ENCODE peak calls at places on chromosome 11, in seven cellular contexts. One of them, this sample, is unnamed.

GRCh38 chr11:134743809-134744195 is 331.8 kb upstream of the B3GAT1 start:
- DNase-seq in GM12878: no peak
- DNase-seq in neuronal stem cell: no peak
- DNase-seq in aorta: no peak
- DNase-seq in ovary: no peak
- DNase-seq in endothelial cell of umbilical vein: no peak
- DNase-seq in uterus: no peak
- DNase-seq in this sample: no peak

GRCh38 chr11:19679952-19680823 is 32.4 kb upstream of the NAV2 start:
- DNase-seq in GM12878: no peak
- DNase-seq in neuronal stem cell: no peak
- DNase-seq in aorta: peak; percentile 95
- DNase-seq in ovary: peak; percentile 77
- DNase-seq in endothelial cell of umbilical vein: peak; percentile 98
- DNase-seq in uterus: peak; percentile 87
- DNase-seq in this sample: peak; percentile 87

GRCh38 chr11:132853886-132854285 is 678.4 kb downstream of the OPCML start:
- DNase-seq in GM12878: no peak
- DNase-seq in neuronal stem cell: no peak
- DNase-seq in aorta: no peak
- DNase-seq in ovary: no peak
- DNase-seq in endothelial cell of umbilical vein: no peak
- DNase-seq in uterus: no peak
- DNase-seq in this sample: no peak

GRCh38 chr11:63814383-63814736 is 1.1 kb downstream of the SPINDOC start:
- DNase-seq in GM12878: no peak
- DNase-seq in neuronal stem cell: no peak
- DNase-seq in aorta: no peak
- DNase-seq in ovary: no peak
- DNase-seq in endothelial cell of umbilical vein: peak; percentile 25
- DNase-seq in uterus: no peak
- DNase-seq in this sample: no peak

GRCh38 chr11:80417681-80418080 is 976.9 kb upstream of the TENM4 start:
- DNase-seq in GM12878: no peak
- DNase-seq in neuronal stem cell: no peak
- DNase-seq in aorta: no peak
- DNase-seq in ovary: no peak
- DNase-seq in endothelial cell of umbilical vein: no peak
- DNase-seq in uterus: no peak
- DNase-seq in this sample: no peak

GRCh38 chr11:23403210-23404185 is 543.2 kb upstream of the CCDC179 start:
- DNase-seq in GM12878: no peak
- DNase-seq in neuronal stem cell: no peak
- DNase-seq in aorta: no peak
- DNase-seq in ovary: no peak
- DNase-seq in endothelial cell of umbilical vein: no peak
- DNase-seq in uterus: no peak
- DNase-seq in this sample: no peak

GRCh38 chr11:64297722-64298358 is 2.3 kb upstream of the CATSPERZ start:
- DNase-seq in GM12878: no peak
- DNase-seq in neuronal stem cell: no peak
- DNase-seq in aorta: no peak
- DNase-seq in ovary: peak; percentile 27
- DNase-seq in endothelial cell of umbilical vein: no peak
- DNase-seq in uterus: no peak
- DNase-seq in this sample: no peak

GRCh38 chr11:70605846-70606245 is 207.5 kb downstream of the CTTN start:
- DNase-seq in GM12878: no peak
- DNase-seq in neuronal stem cell: no peak
- DNase-seq in aorta: no peak
- DNase-seq in ovary: no peak
- DNase-seq in endothelial cell of umbilical vein: no peak
- DNase-seq in uterus: no peak
- DNase-seq in this sample: no peak

GRCh38 chr11:73359341-73359740 is 16.9 kb upstream of the RELT start:
- DNase-seq in GM12878: no peak
- DNase-seq in neuronal stem cell: no peak
- DNase-seq in aorta: peak; percentile 84
- DNase-seq in ovary: no peak
- DNase-seq in endothelial cell of umbilical vein: no peak
- DNase-seq in uterus: peak; percentile 62
- DNase-seq in this sample: peak; percentile 60

GRCh38 chr11:96101146-96101545 is 177.2 kb upstream of the MTMR2 start:
- DNase-seq in GM12878: no peak
- DNase-seq in neuronal stem cell: no peak
- DNase-seq in aorta: no peak
- DNase-seq in ovary: no peak
- DNase-seq in endothelial cell of umbilical vein: no peak
- DNase-seq in uterus: no peak
- DNase-seq in this sample: no peak
- H3K4me1 ChIP-seq in GM12878: no peaks in the 10 kb centered on the region
- H3K4me1 ChIP-seq in neuronal stem cell: peaks cover 12% of the 10 kb centered on the region
- H3K4me1 ChIP-seq in aorta: peaks cover 9% of the 10 kb centered on the region
- H3K4me1 ChIP-seq in ovary: peaks cover 9% of the 10 kb centered on the region
- H3K4me1 ChIP-seq in endothelial cell of umbilical vein: peaks cover 30% of the 10 kb centered on the region
- H3K4me1 ChIP-seq in uterus: no peaks in the 10 kb centered on the region
- H3K4me1 ChIP-seq in this sample: peaks cover 50% of the 10 kb centered on the region

DNA sequence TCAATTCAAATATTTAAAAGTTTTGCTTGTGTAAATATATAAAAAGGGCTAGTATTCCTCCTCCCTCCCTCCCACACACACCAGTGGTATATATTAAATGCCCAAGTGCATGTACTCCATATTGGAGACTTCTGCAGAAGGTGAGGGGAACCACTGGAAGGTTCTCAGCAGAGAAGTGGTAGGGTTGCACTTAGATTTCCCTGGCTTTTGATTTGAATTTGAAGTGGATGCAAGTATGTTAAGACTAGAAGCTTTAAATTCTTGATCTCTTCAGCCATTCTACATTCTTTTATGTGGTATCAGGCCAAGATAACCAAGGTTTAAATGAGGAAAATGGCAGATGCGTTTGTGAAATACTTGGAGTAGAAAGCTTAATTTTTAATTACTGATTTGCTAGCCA is 43.1 kb downstream of the CEP57 start:
- DNase-seq in GM12878: no peak
- DNase-seq in neuronal stem cell: no peak
- DNase-seq in aorta: no peak
- DNase-seq in ovary: no peak
- DNase-seq in endothelial cell of umbilical vein: no peak
- DNase-seq in uterus: no peak
- DNase-seq in this sample: no peak
- H3K4me1 ChIP-seq in GM12878: no peaks in the 10 kb centered on the region
- H3K4me1 ChIP-seq in neuronal stem cell: no peaks in the 10 kb centered on the region
- H3K4me1 ChIP-seq in aorta: peaks cover 1% of the 10 kb centered on the region
- H3K4me1 ChIP-seq in ovary: no peaks in the 10 kb centered on the region
- H3K4me1 ChIP-seq in endothelial cell of umbilical vein: no peaks in the 10 kb centered on the region
- H3K4me1 ChIP-seq in uterus: no peaks in the 10 kb centered on the region
- H3K4me1 ChIP-seq in this sample: peaks cover 8% of the 10 kb centered on the region

DNA sequence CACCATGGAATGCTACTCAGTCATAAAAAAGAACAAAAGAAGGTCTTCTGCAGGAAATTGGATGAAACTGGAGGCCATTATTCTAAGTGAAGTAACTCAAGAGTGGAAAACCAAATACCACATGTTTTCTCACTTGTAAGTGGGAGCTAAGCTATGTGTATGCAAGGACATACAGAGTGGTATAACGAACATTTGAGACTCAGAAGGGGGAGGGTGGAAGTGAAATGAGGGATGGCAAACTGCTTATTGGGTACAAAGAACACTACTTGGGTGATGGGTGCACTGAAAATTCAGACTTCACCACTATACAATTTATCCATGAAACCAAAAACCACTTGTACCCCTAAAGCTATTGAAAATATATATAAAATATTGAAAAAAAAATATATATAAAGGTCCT is 13.4 kb upstream of the CAT start:
- DNase-seq in GM12878: no peak
- DNase-seq in neuronal stem cell: no peak
- DNase-seq in aorta: no peak
- DNase-seq in ovary: no peak
- DNase-seq in endothelial cell of umbilical vein: no peak
- DNase-seq in uterus: no peak
- DNase-seq in this sample: no peak
- H3K4me1 ChIP-seq in GM12878: no peaks in the 10 kb centered on the region
- H3K4me1 ChIP-seq in neuronal stem cell: no peaks in the 10 kb centered on the region
- H3K4me1 ChIP-seq in aorta: no peaks in the 10 kb centered on the region
- H3K4me1 ChIP-seq in ovary: peaks cover 1% of the 10 kb centered on the region
- H3K4me1 ChIP-seq in endothelial cell of umbilical vein: no peaks in the 10 kb centered on the region
- H3K4me1 ChIP-seq in uterus: peaks cover 14% of the 10 kb centered on the region
- H3K4me1 ChIP-seq in this sample: peaks cover 4% of the 10 kb centered on the region

DNA sequence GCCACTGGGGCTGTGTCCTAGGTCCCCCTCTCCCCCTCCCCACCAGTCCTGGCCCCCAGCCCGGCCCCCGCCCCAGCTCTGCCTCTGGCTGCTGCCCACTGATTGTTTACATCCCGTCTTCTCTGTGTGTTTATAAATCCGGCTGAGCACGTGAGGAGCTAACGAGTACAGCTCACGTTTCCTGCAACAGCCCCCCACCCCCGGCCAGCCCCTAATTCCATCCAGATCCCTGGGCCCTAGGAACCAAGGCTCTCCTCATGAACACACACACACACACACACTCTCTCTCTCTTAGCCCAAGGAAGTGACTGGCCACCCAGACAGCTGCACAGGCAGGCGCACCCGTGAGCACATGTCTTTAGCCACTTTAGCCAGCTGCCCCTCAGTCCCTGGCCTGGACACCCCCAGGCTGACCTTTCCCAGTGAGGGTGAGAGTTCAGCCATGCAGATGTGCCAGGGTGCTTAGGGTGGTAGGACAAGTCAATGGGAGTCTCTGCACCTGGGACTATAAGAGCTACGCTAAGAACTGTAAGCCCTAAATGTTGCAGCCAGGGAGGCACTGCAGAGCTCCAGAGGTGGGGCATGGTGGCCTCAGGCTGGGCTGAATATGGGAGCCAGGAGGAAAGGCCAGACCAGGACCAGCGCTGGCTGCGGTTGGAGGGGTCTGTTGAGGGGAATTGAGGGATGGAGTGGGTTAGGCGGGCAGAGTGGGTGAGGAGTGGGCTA is 2.9 kb downstream of the CLCF1 start:
- DNase-seq in GM12878: no peak
- DNase-seq in neuronal stem cell: no peak
- DNase-seq in aorta: no peak
- DNase-seq in ovary: peak; percentile 36
- DNase-seq in endothelial cell of umbilical vein: no peak
- DNase-seq in uterus: peak; percentile 21
- DNase-seq in this sample: no peak
- H3K4me1 ChIP-seq in GM12878: peaks cover 25% of the 10 kb centered on the region
- H3K4me1 ChIP-seq in neuronal stem cell: peaks cover 30% of the 10 kb centered on the region
- H3K4me1 ChIP-seq in aorta: no peaks in the 10 kb centered on the region
- H3K4me1 ChIP-seq in ovary: peaks cover 39% of the 10 kb centered on the region
- H3K4me1 ChIP-seq in endothelial cell of umbilical vein: peaks cover 38% of the 10 kb centered on the region
- H3K4me1 ChIP-seq in uterus: no peaks in the 10 kb centered on the region
- H3K4me1 ChIP-seq in this sample: peaks cover 83% of the 10 kb centered on the region

DNA sequence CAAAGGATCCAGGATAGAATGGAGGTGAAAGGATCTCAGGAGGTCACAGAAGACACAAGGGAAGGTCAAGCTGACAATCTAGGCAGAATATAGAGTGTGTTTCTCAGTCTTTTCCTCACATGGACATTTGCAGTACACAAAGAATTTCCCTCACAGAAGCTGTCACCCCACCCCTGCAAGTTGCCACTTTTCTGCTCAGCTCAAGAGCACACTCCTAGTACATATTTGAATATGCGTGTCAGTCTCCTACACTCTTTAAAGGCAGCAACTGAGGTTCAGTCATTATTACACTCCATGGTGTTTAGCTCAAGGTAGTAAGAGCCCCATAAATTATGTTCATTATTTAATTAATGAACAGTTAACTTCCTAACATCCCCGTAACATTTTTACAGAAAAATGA is 59.1 kb downstream of the ETS1 start:
- DNase-seq in GM12878: no peak
- DNase-seq in neuronal stem cell: no peak
- DNase-seq in aorta: no peak
- DNase-seq in ovary: no peak
- DNase-seq in endothelial cell of umbilical vein: no peak
- DNase-seq in uterus: no peak
- DNase-seq in this sample: no peak
- H3K4me1 ChIP-seq in GM12878: peaks cover 11% of the 10 kb centered on the region
- H3K4me1 ChIP-seq in neuronal stem cell: peaks cover 7% of the 10 kb centered on the region
- H3K4me1 ChIP-seq in aorta: no peaks in the 10 kb centered on the region
- H3K4me1 ChIP-seq in ovary: peaks cover 1% of the 10 kb centered on the region
- H3K4me1 ChIP-seq in endothelial cell of umbilical vein: peaks cover 14% of the 10 kb centered on the region
- H3K4me1 ChIP-seq in uterus: no peaks in the 10 kb centered on the region
- H3K4me1 ChIP-seq in this sample: peaks cover 49% of the 10 kb centered on the region

GRCh38 chr11:120571476-120571875 is 59.9 kb downstream of the GRIK4 start:
- DNase-seq in GM12878: no peak
- DNase-seq in neuronal stem cell: no peak
- DNase-seq in aorta: no peak
- DNase-seq in ovary: no peak
- DNase-seq in endothelial cell of umbilical vein: no peak
- DNase-seq in uterus: no peak
- DNase-seq in this sample: no peak
- H3K4me1 ChIP-seq in GM12878: no peaks in the 10 kb centered on the region
- H3K4me1 ChIP-seq in neuronal stem cell: no peaks in the 10 kb centered on the region
- H3K4me1 ChIP-seq in aorta: no peaks in the 10 kb centered on the region
- H3K4me1 ChIP-seq in ovary: no peaks in the 10 kb centered on the region
- H3K4me1 ChIP-seq in endothelial cell of umbilical vein: peaks cover under 1% of the 10 kb centered on the region
- H3K4me1 ChIP-seq in uterus: no peaks in the 10 kb centered on the region
- H3K4me1 ChIP-seq in this sample: no peaks in the 10 kb centered on the region

GRCh38 chr11:12841946-12842630 is 167.0 kb upstream of the RASSF10 start:
- DNase-seq in GM12878: no peak
- DNase-seq in neuronal stem cell: no peak
- DNase-seq in aorta: no peak
- DNase-seq in ovary: peak; percentile 72
- DNase-seq in endothelial cell of umbilical vein: peak; percentile 85
- DNase-seq in uterus: peak; percentile 46
- DNase-seq in this sample: no peak
- H3K4me1 ChIP-seq in GM12878: no peaks in the 10 kb centered on the region
- H3K4me1 ChIP-seq in neuronal stem cell: peaks cover 35% of the 10 kb centered on the region
- H3K4me1 ChIP-seq in aorta: peaks cover 9% of the 10 kb centered on the region
- H3K4me1 ChIP-seq in ovary: peaks cover 28% of the 10 kb centered on the region
- H3K4me1 ChIP-seq in endothelial cell of umbilical vein: peaks cover 38% of the 10 kb centered on the region
- H3K4me1 ChIP-seq in uterus: no peaks in the 10 kb centered on the region
- H3K4me1 ChIP-seq in this sample: peaks cover 60% of the 10 kb centered on the region

DNA sequence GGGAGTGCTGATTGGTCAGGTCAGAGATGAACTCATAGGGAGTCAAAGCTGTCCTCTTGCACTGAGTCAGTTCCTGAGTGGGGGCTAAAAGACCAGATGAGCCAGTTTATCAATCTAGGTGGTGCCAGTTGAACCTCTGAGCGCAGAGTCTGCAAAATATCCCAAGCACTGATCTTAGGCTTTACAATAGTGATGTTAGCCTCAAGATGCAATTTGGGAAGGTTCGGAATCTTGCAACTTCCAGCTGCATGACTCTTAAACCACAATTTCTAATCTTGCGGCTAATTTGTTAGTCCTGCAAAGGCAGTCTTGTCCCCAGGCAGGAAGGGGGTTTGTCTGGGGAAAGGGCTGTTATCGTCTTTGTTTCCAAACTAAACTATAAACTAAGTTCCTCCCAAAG is 92.3 kb upstream of the PARVA start:
- DNase-seq in GM12878: no peak
- DNase-seq in neuronal stem cell: no peak
- DNase-seq in aorta: no peak
- DNase-seq in ovary: no peak
- DNase-seq in endothelial cell of umbilical vein: peak; percentile 19
- DNase-seq in uterus: no peak
- DNase-seq in this sample: no peak
- H3K4me1 ChIP-seq in GM12878: no peaks in the 10 kb centered on the region
- H3K4me1 ChIP-seq in neuronal stem cell: peaks cover 12% of the 10 kb centered on the region
- H3K4me1 ChIP-seq in aorta: no peaks in the 10 kb centered on the region
- H3K4me1 ChIP-seq in ovary: peaks cover 14% of the 10 kb centered on the region
- H3K4me1 ChIP-seq in endothelial cell of umbilical vein: peaks cover 44% of the 10 kb centered on the region
- H3K4me1 ChIP-seq in uterus: no peaks in the 10 kb centered on the region
- H3K4me1 ChIP-seq in this sample: peaks cover 47% of the 10 kb centered on the region